ENCODE peak calls at places on chromosomes 4 and X, in seven cellular contexts. T, C, U, V, W, J and M are unnamed samples.
A peak's percentile ranks its signal among the peaks of the same experiment; 100 is the strongest.

GRCh38 chr4:53510981-53511380 is 80.3 kb downstream of the LNX1 start:
- DNase-seq in T (no peak), C (no peak), U (no peak), V (no peak), W (no peak), J (no peak), M (no peak)

GRCh38 chr4:1910643-1911042 is 39.5 kb downstream of the NSD2 start:
- DNase-seq in T (no peak), C (peak; percentile 77), U (no peak), V (no peak), W (no peak), J (no peak), M (no peak)

GRCh38 chrX:148867596-148867995 is 367.2 kb downstream of the AFF2 start:
- DNase-seq in T (no peak), C (no peak), U (no peak), V (no peak), W (no peak), J (no peak), M (no peak)

GRCh38 chr4:124104628-124105027 is 607.9 kb downstream of the ANKRD50 start:
- DNase-seq in T (no peak), C (no peak), U (no peak), V (no peak), W (no peak), J (no peak), M (no peak)

GRCh38 chrX:13250831-13251612 is 68.8 kb downstream of the ATXN3L start:
- DNase-seq in T (peak; percentile 38), C (peak; percentile 72), U (peak; percentile 68), V (no peak), W (no peak), J (no peak), M (no peak)

GRCh38 chr4:76545161-76545884 is 110.3 kb downstream of the SHROOM3 start:
- DNase-seq in T (no peak), C (no peak), U (no peak), V (no peak), W (no peak), J (no peak), M (no peak)

GRCh38 chr4:87975466-87975865 is at the start of gene SPP1:
- DNase-seq in T (no peak), C (peak; percentile 22), U (no peak), V (no peak), W (peak; percentile 85), J (no peak), M (no peak)

GRCh38 chr4:56655627-56656345 is 25.3 kb downstream of the HOPX start:
- DNase-seq in T (no peak), C (peak; percentile 36), U (no peak), V (peak; percentile 10), W (peak; percentile 83), J (peak; percentile 22), M (peak; percentile 18)

GRCh38 chrX:47093860-47094259 is 15.6 kb downstream of the RGN start:
- DNase-seq in T (no peak), C (no peak), U (no peak), V (no peak), W (no peak), J (no peak), M (no peak)

GRCh38 chr4:128516568-128516967 is 229.0 kb upstream of the PGRMC2 start:
- DNase-seq in T (no peak), C (peak; percentile 55), U (no peak), V (no peak), W (no peak), J (no peak), M (no peak)

GRCh38 chrX:40581333-40581910 is 652 bp downstream of the ATP6AP2 start:
- DNase-seq in T (no peak), C (no peak), U (no peak), V (no peak), W (no peak), J (no peak), M (no peak)

GRCh38 chr4:86685401-86685800 is 91.3 kb downstream of the PTPN13 start:
- DNase-seq in T (no peak), C (no peak), U (no peak), V (no peak), W (no peak), J (no peak), M (no peak)